ENCODE peak calls at places on chromosomes 5 and 9, in seven cellular contexts. One of them, this sample, is unnamed.
A peak's percentile ranks its signal among the peaks of the same experiment; 100 is the strongest.

GRCh38 chr5:17398439-17398838 is 99.6 kb upstream of the TAF11L2 start:
- DNase-seq in neuronal stem cell: no peak
- DNase-seq in IMR-90: peak; percentile 97
- DNase-seq in cardiac muscle cell: peak; percentile 83
- DNase-seq in colonic mucosa: no peak
- DNase-seq in aorta: no peak
- DNase-seq in neural progenitor cell: no peak
- DNase-seq in this sample: no peak

GRCh38 chr5:57488308-57488955 is 5.8 kb upstream of the ACTBL2 start:
- DNase-seq in neuronal stem cell: no peak
- DNase-seq in IMR-90: peak; percentile 86
- DNase-seq in cardiac muscle cell: peak; percentile 76
- DNase-seq in colonic mucosa: no peak
- DNase-seq in aorta: no peak
- DNase-seq in neural progenitor cell: no peak
- DNase-seq in this sample: no peak

GRCh38 chr5:142322747-142323479 is 1.9 kb downstream of the SPRY4 start:
- DNase-seq in neuronal stem cell: peak; percentile 14
- DNase-seq in IMR-90: peak; percentile 69
- DNase-seq in cardiac muscle cell: peak; percentile 82
- DNase-seq in colonic mucosa: no peak
- DNase-seq in aorta: no peak
- DNase-seq in neural progenitor cell: peak; percentile 25
- DNase-seq in this sample: no peak

GRCh38 chr9:131282688-131283422 is 6.5 kb upstream of the FAM78A start:
- DNase-seq in neuronal stem cell: peak; percentile 63
- DNase-seq in IMR-90: peak; percentile 28
- DNase-seq in cardiac muscle cell: peak; percentile 30
- DNase-seq in colonic mucosa: no peak
- DNase-seq in aorta: no peak
- DNase-seq in neural progenitor cell: peak; percentile 87
- DNase-seq in this sample: peak; percentile 96

GRCh38 chr5:1670342-1670741 is 129.3 kb downstream of the MRPL36 start:
- DNase-seq in neuronal stem cell: no peak
- DNase-seq in IMR-90: peak; percentile 4
- DNase-seq in cardiac muscle cell: peak; percentile 16
- DNase-seq in colonic mucosa: no peak
- DNase-seq in aorta: peak; percentile 34
- DNase-seq in neural progenitor cell: no peak
- DNase-seq in this sample: no peak

GRCh38 chr5:23994581-23995370 is 487.4 kb downstream of the PRDM9 start:
- DNase-seq in neuronal stem cell: no peak
- DNase-seq in IMR-90: no peak
- DNase-seq in cardiac muscle cell: no peak
- DNase-seq in colonic mucosa: no peak
- DNase-seq in aorta: no peak
- DNase-seq in neural progenitor cell: no peak
- DNase-seq in this sample: peak; percentile 27

GRCh38 chr5:139425497-139425896 is 13.8 kb downstream of the DNAJC18 start:
- DNase-seq in neuronal stem cell: no peak
- DNase-seq in IMR-90: no peak
- DNase-seq in cardiac muscle cell: no peak
- DNase-seq in colonic mucosa: no peak
- DNase-seq in aorta: no peak
- DNase-seq in neural progenitor cell: no peak
- DNase-seq in this sample: no peak

GRCh38 chr9:111052831-111053230 is 14.6 kb upstream of the LPAR1 start:
- DNase-seq in neuronal stem cell: no peak
- DNase-seq in IMR-90: peak; percentile 75
- DNase-seq in cardiac muscle cell: no peak
- DNase-seq in colonic mucosa: no peak
- DNase-seq in aorta: no peak
- DNase-seq in neural progenitor cell: no peak
- DNase-seq in this sample: no peak

GRCh38 chr5:82277613-82277986 is 554 bp downstream of the RPS23 start:
- DNase-seq in neuronal stem cell: no peak
- DNase-seq in IMR-90: no peak
- DNase-seq in cardiac muscle cell: no peak
- DNase-seq in colonic mucosa: no peak
- DNase-seq in aorta: no peak
- DNase-seq in neural progenitor cell: no peak
- DNase-seq in this sample: no peak

GRCh38 chr9:71966601-71967000 is 55.2 kb downstream of the C9orf85 start:
- DNase-seq in neuronal stem cell: no peak
- DNase-seq in IMR-90: no peak
- DNase-seq in cardiac muscle cell: no peak
- DNase-seq in colonic mucosa: no peak
- DNase-seq in aorta: no peak
- DNase-seq in neural progenitor cell: peak; percentile 5
- DNase-seq in this sample: peak; percentile 66

GRCh38 chr9:21993007-21993406 is 1.2 kb downstream of the CDKN2A start:
- DNase-seq in neuronal stem cell: no peak
- DNase-seq in IMR-90: no peak
- DNase-seq in cardiac muscle cell: no peak
- DNase-seq in colonic mucosa: no peak
- DNase-seq in aorta: no peak
- DNase-seq in neural progenitor cell: no peak
- DNase-seq in this sample: no peak
- H3K4me1 ChIP-seq in neuronal stem cell: peaks cover 16% of the 10 kb centered on the region
- H3K4me1 ChIP-seq in IMR-90: peaks cover 11% of the 10 kb centered on the region
- H3K4me1 ChIP-seq in cardiac muscle cell: no peaks in the 10 kb centered on the region
- H3K4me1 ChIP-seq in colonic mucosa: no peaks in the 10 kb centered on the region
- H3K4me1 ChIP-seq in aorta: no peaks in the 10 kb centered on the region
- H3K4me1 ChIP-seq in neural progenitor cell: peaks cover 6% of the 10 kb centered on the region
- H3K4me1 ChIP-seq in this sample: peaks cover 50% of the 10 kb centered on the region

GRCh38 chr9:83991355-83991754 is 10.8 kb downstream of the RMI1 start:
- DNase-seq in neuronal stem cell: no peak
- DNase-seq in IMR-90: no peak
- DNase-seq in cardiac muscle cell: no peak
- DNase-seq in colonic mucosa: no peak
- DNase-seq in aorta: no peak
- DNase-seq in neural progenitor cell: no peak
- DNase-seq in this sample: no peak

GRCh38 chr9:83986223-83986622 is 5.6 kb downstream of the RMI1 start:
- DNase-seq in neuronal stem cell: no peak
- DNase-seq in IMR-90: no peak
- DNase-seq in cardiac muscle cell: no peak
- DNase-seq in colonic mucosa: no peak
- DNase-seq in aorta: no peak
- DNase-seq in neural progenitor cell: no peak
- DNase-seq in this sample: no peak

GRCh38 chr9:83988411-83988810 is 7.8 kb downstream of the RMI1 start:
- DNase-seq in neuronal stem cell: no peak
- DNase-seq in IMR-90: no peak
- DNase-seq in cardiac muscle cell: no peak
- DNase-seq in colonic mucosa: no peak
- DNase-seq in aorta: no peak
- DNase-seq in neural progenitor cell: no peak
- DNase-seq in this sample: no peak

GRCh38 chr9:83987402-83987791 is 6.8 kb downstream of the RMI1 start:
- DNase-seq in neuronal stem cell: no peak
- DNase-seq in IMR-90: no peak
- DNase-seq in cardiac muscle cell: no peak
- DNase-seq in colonic mucosa: no peak
- DNase-seq in aorta: no peak
- DNase-seq in neural progenitor cell: no peak
- DNase-seq in this sample: no peak

DNA sequence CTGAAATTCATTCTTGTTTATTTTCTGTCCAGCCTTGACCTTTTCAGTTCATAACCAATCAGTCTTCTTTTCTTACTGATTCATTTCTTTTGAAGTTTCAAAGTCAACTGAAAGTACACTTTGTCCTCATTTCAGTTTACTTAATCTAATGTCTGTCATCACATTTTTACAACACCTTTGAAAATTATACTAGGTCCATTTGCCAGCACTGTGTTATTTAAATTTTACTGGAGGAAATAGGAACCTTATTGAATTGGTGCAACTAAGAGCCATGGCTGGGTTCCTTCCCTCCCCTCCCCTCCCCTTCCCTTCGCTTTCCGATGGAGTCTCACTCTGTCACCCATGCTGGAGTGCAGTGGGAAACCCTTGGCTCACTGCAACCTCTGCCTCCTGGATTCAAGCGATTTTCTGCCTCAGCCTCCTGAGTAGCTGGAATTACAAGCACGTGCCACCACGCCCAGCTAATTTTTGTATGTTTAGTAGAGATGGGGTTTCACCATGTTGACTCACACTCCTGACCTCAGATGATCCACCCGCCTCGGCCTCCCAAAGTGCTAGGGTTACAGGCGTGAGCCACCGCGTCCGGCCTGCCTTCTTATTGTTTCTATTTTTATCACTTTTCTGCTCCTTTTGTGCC is 6.3 kb downstream of the RMI1 start:
- DNase-seq in neuronal stem cell: no peak
- DNase-seq in IMR-90: peak; percentile 37
- DNase-seq in cardiac muscle cell: no peak
- DNase-seq in colonic mucosa: peak; percentile 81
- DNase-seq in aorta: peak; percentile 55
- DNase-seq in neural progenitor cell: no peak
- DNase-seq in this sample: no peak
- H3K36me3 ChIP-seq in neuronal stem cell: peaks cover 8% of the 10 kb centered on the region
- H3K36me3 ChIP-seq in IMR-90: peaks cover 3% of the 10 kb centered on the region
- H3K36me3 ChIP-seq in cardiac muscle cell: no peaks in the 10 kb centered on the region
- H3K36me3 ChIP-seq in colonic mucosa: no peaks in the 10 kb centered on the region
- H3K36me3 ChIP-seq in aorta: no peaks in the 10 kb centered on the region
- H3K36me3 ChIP-seq in neural progenitor cell: peaks cover 11% of the 10 kb centered on the region
- H3K36me3 ChIP-seq in this sample: no peaks in the 10 kb centered on the region

GRCh38 chr5:88768411-88768810 is 114.6 kb downstream of the MEF2C start:
- DNase-seq in neuronal stem cell: no peak
- DNase-seq in IMR-90: no peak
- DNase-seq in cardiac muscle cell: no peak
- DNase-seq in colonic mucosa: no peak
- DNase-seq in aorta: no peak
- DNase-seq in neural progenitor cell: no peak
- DNase-seq in this sample: no peak
- H3K4me1 ChIP-seq in neuronal stem cell: peaks cover 2% of the 10 kb centered on the region
- H3K4me1 ChIP-seq in IMR-90: no peaks in the 10 kb centered on the region
- H3K4me1 ChIP-seq in cardiac muscle cell: no peaks in the 10 kb centered on the region
- H3K4me1 ChIP-seq in colonic mucosa: no peaks in the 10 kb centered on the region
- H3K4me1 ChIP-seq in aorta: peaks cover 4% of the 10 kb centered on the region
- H3K4me1 ChIP-seq in neural progenitor cell: no peaks in the 10 kb centered on the region
- H3K4me1 ChIP-seq in this sample: no peaks in the 10 kb centered on the region

GRCh38 chr5:154868702-154869101 is 10.3 kb downstream of the CNOT8 start:
- DNase-seq in neuronal stem cell: no peak
- DNase-seq in IMR-90: peak; percentile 8
- DNase-seq in cardiac muscle cell: peak; percentile 20
- DNase-seq in colonic mucosa: no peak
- DNase-seq in aorta: no peak
- DNase-seq in neural progenitor cell: no peak
- DNase-seq in this sample: peak; percentile 69

GRCh38 chr5:154863291-154864080 is 5.1 kb downstream of the CNOT8 start:
- DNase-seq in neuronal stem cell: no peak
- DNase-seq in IMR-90: no peak
- DNase-seq in cardiac muscle cell: no peak
- DNase-seq in colonic mucosa: no peak
- DNase-seq in aorta: no peak
- DNase-seq in neural progenitor cell: no peak
- DNase-seq in this sample: no peak

GRCh38 chr5:154865466-154866184 is 7.2 kb downstream of the CNOT8 start:
- DNase-seq in neuronal stem cell: no peak
- DNase-seq in IMR-90: no peak
- DNase-seq in cardiac muscle cell: peak; percentile 15
- DNase-seq in colonic mucosa: no peak
- DNase-seq in aorta: no peak
- DNase-seq in neural progenitor cell: no peak
- DNase-seq in this sample: no peak

GRCh38 chr5:154862766-154863165 is 4.3 kb downstream of the CNOT8 start:
- DNase-seq in neuronal stem cell: no peak
- DNase-seq in IMR-90: no peak
- DNase-seq in cardiac muscle cell: peak; percentile 23
- DNase-seq in colonic mucosa: no peak
- DNase-seq in aorta: no peak
- DNase-seq in neural progenitor cell: no peak
- DNase-seq in this sample: no peak

GRCh38 chr5:154866841-154867240 is 8.4 kb downstream of the CNOT8 start:
- DNase-seq in neuronal stem cell: no peak
- DNase-seq in IMR-90: peak; percentile 26
- DNase-seq in cardiac muscle cell: no peak
- DNase-seq in colonic mucosa: no peak
- DNase-seq in aorta: no peak
- DNase-seq in neural progenitor cell: no peak
- DNase-seq in this sample: no peak
- H3K36me3 ChIP-seq in neuronal stem cell: peaks cover 23% of the 10 kb centered on the region
- H3K36me3 ChIP-seq in IMR-90: peaks cover 25% of the 10 kb centered on the region
- H3K36me3 ChIP-seq in cardiac muscle cell: peaks cover 20% of the 10 kb centered on the region
- H3K36me3 ChIP-seq in colonic mucosa: peaks cover 2% of the 10 kb centered on the region
- H3K36me3 ChIP-seq in aorta: peaks cover 8% of the 10 kb centered on the region
- H3K36me3 ChIP-seq in neural progenitor cell: peaks cover 10% of the 10 kb centered on the region
- H3K36me3 ChIP-seq in this sample: peaks cover 49% of the 10 kb centered on the region

DNA sequence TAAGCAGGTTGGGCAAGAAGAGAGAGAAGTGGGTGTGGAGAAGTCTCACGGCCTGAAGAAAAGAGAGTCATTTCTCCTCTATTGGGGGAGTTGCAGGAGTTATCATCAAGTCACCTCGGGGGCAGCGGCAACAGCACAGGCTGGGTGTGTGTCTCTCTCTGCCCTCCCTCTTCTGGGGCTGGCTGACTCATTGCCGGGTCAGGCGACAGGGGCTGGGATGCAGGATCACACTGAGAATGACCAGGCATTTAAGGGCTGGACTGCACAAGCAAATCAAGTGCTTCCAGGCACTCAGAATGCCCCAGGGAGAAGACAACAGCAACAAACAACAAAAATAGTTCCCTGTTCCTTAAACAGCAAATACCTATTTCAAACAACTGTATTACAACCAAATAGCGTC is 6.3 kb upstream of the EQTN start:
- DNase-seq in neuronal stem cell: no peak
- DNase-seq in IMR-90: peak; percentile 4
- DNase-seq in cardiac muscle cell: peak; percentile 7
- DNase-seq in colonic mucosa: no peak
- DNase-seq in aorta: no peak
- DNase-seq in neural progenitor cell: peak; percentile 9
- DNase-seq in this sample: peak; percentile 15
- H3K4me1 ChIP-seq in neuronal stem cell: peaks cover 6% of the 10 kb centered on the region
- H3K4me1 ChIP-seq in IMR-90: peaks cover 1% of the 10 kb centered on the region
- H3K4me1 ChIP-seq in cardiac muscle cell: no peaks in the 10 kb centered on the region
- H3K4me1 ChIP-seq in colonic mucosa: no peaks in the 10 kb centered on the region
- H3K4me1 ChIP-seq in aorta: no peaks in the 10 kb centered on the region
- H3K4me1 ChIP-seq in neural progenitor cell: no peaks in the 10 kb centered on the region
- H3K4me1 ChIP-seq in this sample: peaks cover 2% of the 10 kb centered on the region

DNA sequence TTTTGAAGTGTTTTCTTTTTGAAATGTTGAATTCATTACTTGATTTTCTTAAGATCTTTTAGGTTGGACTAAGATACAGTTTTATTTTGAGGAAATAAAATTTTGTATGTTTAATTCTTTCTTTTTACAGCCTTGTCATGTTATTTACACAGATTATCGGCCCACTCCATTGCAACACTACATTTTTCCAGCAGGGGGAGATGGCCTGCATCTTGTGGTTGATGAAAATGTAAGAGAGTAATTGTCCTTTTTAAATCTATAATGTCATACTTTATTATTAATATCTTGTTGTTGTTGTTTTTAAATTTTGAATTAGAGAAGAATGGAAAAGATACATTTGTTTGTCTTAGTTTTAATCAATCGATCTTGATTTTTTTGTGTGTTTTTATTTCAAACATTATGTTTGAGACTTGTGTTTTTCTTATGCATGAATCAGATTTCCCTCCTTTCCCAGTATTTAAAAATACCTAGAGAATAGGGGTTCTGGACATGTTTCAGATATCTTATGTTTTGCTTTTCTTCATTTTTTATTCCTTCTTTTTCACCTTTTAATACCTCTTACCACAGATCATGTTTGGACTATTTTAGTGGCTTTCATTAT is 36.7 kb downstream of the MTREX start:
- DNase-seq in neuronal stem cell: peak; percentile 47
- DNase-seq in IMR-90: peak; percentile 70
- DNase-seq in cardiac muscle cell: peak; percentile 80
- DNase-seq in colonic mucosa: peak; percentile 77
- DNase-seq in aorta: no peak
- DNase-seq in neural progenitor cell: peak; percentile 33
- DNase-seq in this sample: peak; percentile 65
- H3K36me3 ChIP-seq in neuronal stem cell: peaks cover 17% of the 10 kb centered on the region
- H3K36me3 ChIP-seq in IMR-90: peaks cover 26% of the 10 kb centered on the region
- H3K36me3 ChIP-seq in cardiac muscle cell: peaks cover 50% of the 10 kb centered on the region
- H3K36me3 ChIP-seq in colonic mucosa: no peaks in the 10 kb centered on the region
- H3K36me3 ChIP-seq in aorta: peaks cover 13% of the 10 kb centered on the region
- H3K36me3 ChIP-seq in neural progenitor cell: peaks cover 29% of the 10 kb centered on the region
- H3K36me3 ChIP-seq in this sample: peaks cover 34% of the 10 kb centered on the region